ENCODE peak calls at places on chromosome 9, in seven cellular contexts. S is K562, Q is H1, U is GM12878, I is SK-N-SH, T is IMR-90, Y is HepG2. P is an unnamed sample. For H3K9me3, the result is how much of the 10 kb centered on the place peaks cover.

GRCh38 chr9:90966475-90967150 is 165.0 kb downstream of the SYK start:
- DNase-seq in S (no peak), Q (no peak), U (no peak), I (no peak), T (peak), Y (no peak), P (no peak)

GRCh38 chr9:128912270-128912853 is 8.4 kb upstream of the PHYHD1 start:
- DNase-seq in S (no peak), Q (peak), U (no peak), I (no peak), T (peak), Y (peak), P (peak)

GRCh38 chr9:14372437-14373318 is 58.7 kb upstream of the NFIB start:
- DNase-seq in S (peak), Q (peak), U (no peak), I (peak), T (peak), Y (peak), P (peak)

GRCh38 chr9:98132806-98133631 is 14.0 kb upstream of the TRIM14 start:
- DNase-seq in S (no peak), Q (no peak), U (no peak), I (no peak), T (no peak), Y (no peak), P (no peak)

GRCh38 chr9:122897969-122898368 is 7.2 kb downstream of the RC3H2 start:
- DNase-seq in S (no peak), Q (no peak), U (no peak), I (no peak), T (peak), Y (no peak), P (no peak)

GRCh38 chr9:69168709-69169217 is 5.3 kb upstream of the TJP2 start:
- DNase-seq in S (peak), Q (no peak), U (no peak), I (no peak), T (peak), Y (peak), P (no peak)

GRCh38 chr9:5848372-5848882 is 15.5 kb upstream of the ERMP1 start:
- DNase-seq in S (no peak), Q (no peak), U (no peak), I (no peak), T (no peak), Y (no peak), P (no peak)

GRCh38 chr9:22446589-22446949 is at the start of gene DMRTA1:
- DNase-seq in S (no peak), Q (peak), U (no peak), I (peak), T (peak), Y (no peak), P (peak)

GRCh38 chr9:126412945-126413344 is 86.3 kb downstream of the MVB12B start:
- DNase-seq in S (no peak), Q (no peak), U (no peak), I (no peak), T (no peak), Y (no peak), P (no peak)

GRCh38 chr9:37906312-37907239 is 2.6 kb upstream of the SLC25A51 start:
- DNase-seq in S (no peak), Q (no peak), U (no peak), I (no peak), T (no peak), Y (no peak), P (no peak)

GRCh38 chr9:37903581-37903830 is 421 bp downstream of the SLC25A51 start:
- DNase-seq in S (no peak), Q (no peak), U (no peak), I (no peak), T (no peak), Y (no peak), P (no peak)

GRCh38 chr9:37905776-37906175 is 1.8 kb upstream of the SLC25A51 start:
- DNase-seq in S (no peak), Q (no peak), U (no peak), I (no peak), T (no peak), Y (no peak), P (no peak)

GRCh38 chr9:37903831-37904646 is at the start of gene SLC25A51:
- DNase-seq in S (peak), Q (peak), U (peak), I (peak), T (peak), Y (peak), P (peak)

DNA sequence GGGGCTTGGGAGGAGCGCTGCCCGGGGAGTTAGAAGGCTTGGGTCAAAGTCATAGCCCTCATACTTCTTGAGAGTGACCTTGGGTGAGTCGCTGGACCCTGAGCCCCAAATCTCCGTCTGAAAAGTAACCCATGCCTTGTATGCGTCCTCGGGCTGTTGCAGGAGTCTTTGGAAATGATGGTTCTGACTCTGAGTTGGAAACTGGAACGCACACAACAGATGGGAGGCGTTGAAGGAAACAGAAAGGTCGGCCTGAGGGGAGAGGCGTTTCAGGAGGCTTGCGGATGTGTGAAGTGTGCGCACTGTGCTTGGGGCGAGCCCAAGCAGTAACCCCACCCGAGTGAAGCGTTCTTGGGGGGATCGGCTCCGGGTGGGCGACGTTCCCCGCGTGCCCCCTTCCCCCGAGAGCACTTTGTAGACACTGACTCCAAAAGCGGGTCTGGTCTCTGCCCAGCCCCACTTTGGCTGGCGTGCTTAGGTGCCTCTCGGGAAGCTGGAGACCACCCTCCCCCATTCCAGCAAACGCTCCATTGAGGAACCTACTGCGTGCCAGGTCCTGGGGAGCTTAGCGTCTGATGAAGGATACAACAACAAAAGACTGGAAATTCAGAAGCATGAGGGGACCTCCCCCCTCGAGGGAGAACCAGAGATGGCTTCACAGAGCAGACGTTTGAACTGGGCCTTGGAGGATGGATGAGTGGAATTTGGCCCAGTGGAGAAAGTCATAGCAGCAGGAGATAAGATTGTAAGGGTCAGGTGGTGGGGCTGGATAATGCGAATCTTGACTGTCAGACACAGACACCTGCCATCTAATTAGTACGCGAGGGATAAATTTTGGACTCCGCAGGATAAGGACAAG is 949 bp upstream of the SLC25A51 start:
- DNase-seq in S (peak), Q (no peak), U (no peak), I (peak), T (peak), Y (no peak), P (no peak)
- TF ChIP-seq RAD21 in S (no peak), Q (no peak), U (no peak), I (no peak), T (no peak), Y (no peak), P (no peak)

GRCh38 chr9:27355166-27355565 is 58.2 kb upstream of the EQTN start:
- DNase-seq in S (no peak), Q (no peak), U (no peak), I (no peak), T (no peak), Y (no peak), P (no peak)

GRCh38 chr9:27352457-27353188 is 55.7 kb upstream of the EQTN start:
- DNase-seq in S (no peak), Q (no peak), U (peak), I (no peak), T (no peak), Y (no peak), P (no peak)

GRCh38 chr9:27351438-27351837 is 54.5 kb upstream of the EQTN start:
- DNase-seq in S (no peak), Q (no peak), U (no peak), I (no peak), T (no peak), Y (no peak), P (no peak)

GRCh38 chr9:27356446-27356845 is 59.5 kb upstream of the EQTN start:
- DNase-seq in S (no peak), Q (no peak), U (no peak), I (no peak), T (no peak), Y (no peak), P (no peak)

DNA sequence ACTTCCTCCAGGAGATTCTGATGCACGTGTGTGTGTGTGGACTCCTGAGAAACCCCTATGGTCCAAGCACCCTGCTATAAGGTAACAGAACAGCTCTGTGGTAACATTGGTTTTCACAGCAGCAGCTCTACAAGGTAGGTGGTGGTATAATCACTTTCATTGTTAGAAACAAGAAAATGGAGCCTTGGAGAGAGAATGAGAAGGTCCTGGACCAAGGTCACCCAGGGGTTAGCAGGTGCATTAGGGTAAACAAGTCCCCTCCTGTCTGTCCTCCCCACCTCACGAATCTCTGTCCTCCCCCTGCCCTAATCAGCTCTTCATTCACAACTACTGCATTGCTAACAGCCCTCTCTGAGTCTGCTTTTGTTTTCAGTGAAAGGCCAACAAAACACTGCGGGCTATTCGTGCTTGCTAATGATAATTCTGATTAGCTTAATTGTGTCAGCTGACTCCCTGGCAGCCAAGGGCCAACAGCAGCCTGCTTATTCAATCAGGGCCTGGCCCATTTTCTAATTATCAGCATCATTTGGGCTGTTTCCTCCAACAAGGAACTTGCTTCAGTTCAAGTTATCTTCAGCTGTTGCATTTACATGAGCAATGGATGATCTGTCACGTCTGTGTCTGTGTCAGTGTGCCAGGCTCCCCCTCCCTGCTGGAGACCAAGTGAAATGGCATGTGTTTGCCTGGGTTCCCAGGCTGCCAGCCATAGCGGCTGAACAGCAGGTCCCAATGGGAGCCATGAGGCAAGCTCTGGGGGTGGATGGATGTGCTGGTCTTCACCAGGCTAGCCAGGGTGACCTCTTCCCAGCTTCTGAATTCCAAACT is 56.7 kb upstream of the EQTN start:
- DNase-seq in S (no peak), Q (no peak), U (peak), I (peak), T (no peak), Y (no peak), P (no peak)
- TF ChIP-seq USF2 in S (no peak), Q (no peak), U (no peak), I (no peak), T (no peak), Y (no peak), P (no peak)

GRCh38 chr9:11402621-11403020 is 789.8 kb upstream of the PTPRD start:
- DNase-seq in S (no peak), Q (no peak), U (no peak), I (no peak), T (no peak), Y (no peak), P (no peak)
- H3K9me3 ChIP-seq in S (under half), Q (under half), U (under half), I (under half), T (under half), Y (half or more), P (under half)

DNA sequence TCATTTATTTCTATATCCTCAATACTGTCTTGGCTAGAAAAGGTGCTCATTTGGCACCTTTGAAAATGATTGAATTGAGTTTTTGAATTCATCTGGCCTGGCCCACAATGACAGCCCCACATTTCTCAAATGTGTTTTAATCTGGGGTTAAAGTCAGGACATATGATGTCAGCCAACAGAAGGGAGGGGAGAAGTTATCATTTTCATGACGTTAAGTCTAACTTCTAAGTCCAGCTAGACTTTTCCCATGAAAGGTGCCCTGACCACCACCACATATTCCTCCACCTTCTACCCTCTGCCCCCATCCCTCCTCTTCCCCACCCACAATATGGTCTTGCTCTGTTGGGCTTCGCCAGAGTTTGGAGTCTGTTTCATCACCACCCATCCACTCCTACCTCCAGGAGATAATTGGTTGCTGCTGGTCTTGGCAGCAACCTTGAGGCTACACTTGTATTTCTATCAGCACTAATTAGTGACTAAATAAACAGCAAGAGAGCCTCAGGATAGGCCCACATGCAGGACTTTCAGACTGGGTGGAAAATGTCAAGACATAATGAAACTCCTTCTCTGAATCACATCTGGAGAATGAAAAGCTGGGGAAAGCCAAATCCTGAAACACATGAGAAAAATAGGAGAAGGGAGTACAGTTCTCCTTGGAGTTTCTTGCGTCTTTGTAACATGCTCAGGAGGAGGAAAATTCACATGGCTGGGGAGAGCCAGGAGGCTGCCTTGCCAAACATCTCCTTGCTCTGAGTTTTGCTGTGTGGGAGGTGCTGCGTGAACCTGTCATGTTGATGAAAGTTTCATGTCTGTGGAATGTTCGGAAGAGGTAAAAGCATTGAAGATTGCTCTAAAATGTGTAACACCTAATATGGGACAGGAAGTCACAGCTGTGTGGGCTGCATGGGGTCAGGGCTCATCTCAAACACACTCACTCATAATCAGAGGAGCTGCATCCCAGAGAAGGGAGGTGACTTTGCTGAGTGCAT is 544.7 kb upstream of the KLF4 start:
- DNase-seq in S (no peak), Q (no peak), U (no peak), I (no peak), T (peak), Y (no peak), P (no peak)
- TF ChIP-seq RAD21 in S (no peak), Q (no peak), U (no peak), I (no peak), T (no peak), Y (no peak), P (no peak)

GRCh38 chr9:115202181-115202580 is 84.2 kb upstream of the TNC start:
- DNase-seq in S (no peak), Q (no peak), U (no peak), I (no peak), T (no peak), Y (no peak), P (no peak)

GRCh38 chr9:115202960-115203751 is 85.2 kb upstream of the TNC start:
- DNase-seq in S (no peak), Q (no peak), U (no peak), I (peak), T (peak), Y (no peak), P (no peak)

GRCh38 chr9:115198018-115198417 is 80.1 kb upstream of the TNC start:
- DNase-seq in S (no peak), Q (no peak), U (no peak), I (peak), T (peak), Y (no peak), P (no peak)

GRCh38 chr9:115204827-115205506 is 87.0 kb upstream of the TNC start:
- DNase-seq in S (no peak), Q (no peak), U (no peak), I (no peak), T (peak), Y (no peak), P (peak)

GRCh38 chr9:115200711-115201505 is 83.0 kb upstream of the TNC start:
- DNase-seq in S (no peak), Q (no peak), U (no peak), I (no peak), T (peak), Y (no peak), P (no peak)
- TF ChIP-seq USF2 in S (no peak), Q (no peak), U (no peak), I (no peak), T (no peak), Y (no peak), P (no peak)

P was measured in A549.